ENCODE peak calls at places on chromosomes 13 and 19, in ten cellular contexts. E is AG04449, G is neural crest cell, R is Calu3, L is tibial nerve, I is WTC11, D is H9, N is osteoblast, O is HFFc6, B is AG10803. A is an unnamed sample.

GRCh38 chr19:8515317-8515716 is 1.4 kb upstream of the ZNF414 start:
- DNase-seq in R (no peak), I (no peak), N (peak; percentile 81), B (no peak), E (no peak), O (no peak), G (no peak), L (no peak), D (no peak), A (no peak)

GRCh38 chr13:75963318-75963717 is 327.2 kb downstream of the LMO7 start:
- DNase-seq in R (no peak), G (no peak), O (no peak), L (no peak), I (no peak), N (no peak), B (peak; percentile 1), D (no peak), E (no peak), A (no peak)

GRCh38 chr13:102317593-102317992 is 84.3 kb downstream of the FGF14 start:
- DNase-seq in B (no peak), E (no peak), D (no peak), I (no peak), R (no peak), O (no peak), N (no peak), L (peak; percentile 15), G (no peak), A (no peak)

GRCh38 chr13:82758056-82758455 is 1124.2 kb downstream of the SLITRK1 start:
- DNase-seq in E (no peak), L (no peak), I (peak; percentile 61), N (no peak), O (no peak), G (no peak), B (peak; percentile 17), D (peak; percentile 81), R (no peak), A (no peak)

GRCh38 chr13:83919775-83920174 is 37.5 kb upstream of the SLITRK1 start:
- DNase-seq in L (no peak), B (no peak), I (no peak), E (no peak), O (no peak), D (no peak), R (no peak), G (no peak), N (no peak), A (no peak)

GRCh38 chr13:77386880-77387606 is 60.1 kb upstream of the MYCBP2 start:
- DNase-seq in O (peak; percentile 69), I (no peak), N (peak; percentile 34), E (peak; percentile 23), D (no peak), G (no peak), R (no peak), B (peak; percentile 98), L (peak; percentile 23), A (no peak)

GRCh38 chr19:46925548-46925950 is 64.8 kb downstream of the ARHGAP35 start:
- DNase-seq in O (no peak), D (no peak), G (no peak), I (no peak), R (peak; percentile 70), L (no peak), E (no peak), B (no peak), N (no peak), A (no peak)

GRCh38 chr19:3761382-3762129 is at the start of gene APBA3:
- DNase-seq in N (peak; percentile 99), O (peak; percentile 78), B (peak; percentile 80), L (peak; percentile 88), G (peak; percentile 96), E (peak; percentile 31), D (peak; percentile 94), R (peak; percentile 90), I (peak; percentile 98), A (peak; percentile 90)

GRCh38 chr19:28466107-28467045 is 746.6 kb downstream of the UQCRFS1 start:
- DNase-seq in N (peak; percentile 79), I (peak; percentile 79), G (peak; percentile 78), D (peak; percentile 65), O (no peak), E (no peak), B (peak; percentile 48), R (peak; percentile 85), L (peak; percentile 26), A (peak; percentile 43)

GRCh38 chr13:62933809-62934208 is 1518.2 kb upstream of the PCDH20 start:
- DNase-seq in I (no peak), R (no peak), B (no peak), D (no peak), L (no peak), E (no peak), O (no peak), N (no peak), G (no peak), A (no peak)

DNA sequence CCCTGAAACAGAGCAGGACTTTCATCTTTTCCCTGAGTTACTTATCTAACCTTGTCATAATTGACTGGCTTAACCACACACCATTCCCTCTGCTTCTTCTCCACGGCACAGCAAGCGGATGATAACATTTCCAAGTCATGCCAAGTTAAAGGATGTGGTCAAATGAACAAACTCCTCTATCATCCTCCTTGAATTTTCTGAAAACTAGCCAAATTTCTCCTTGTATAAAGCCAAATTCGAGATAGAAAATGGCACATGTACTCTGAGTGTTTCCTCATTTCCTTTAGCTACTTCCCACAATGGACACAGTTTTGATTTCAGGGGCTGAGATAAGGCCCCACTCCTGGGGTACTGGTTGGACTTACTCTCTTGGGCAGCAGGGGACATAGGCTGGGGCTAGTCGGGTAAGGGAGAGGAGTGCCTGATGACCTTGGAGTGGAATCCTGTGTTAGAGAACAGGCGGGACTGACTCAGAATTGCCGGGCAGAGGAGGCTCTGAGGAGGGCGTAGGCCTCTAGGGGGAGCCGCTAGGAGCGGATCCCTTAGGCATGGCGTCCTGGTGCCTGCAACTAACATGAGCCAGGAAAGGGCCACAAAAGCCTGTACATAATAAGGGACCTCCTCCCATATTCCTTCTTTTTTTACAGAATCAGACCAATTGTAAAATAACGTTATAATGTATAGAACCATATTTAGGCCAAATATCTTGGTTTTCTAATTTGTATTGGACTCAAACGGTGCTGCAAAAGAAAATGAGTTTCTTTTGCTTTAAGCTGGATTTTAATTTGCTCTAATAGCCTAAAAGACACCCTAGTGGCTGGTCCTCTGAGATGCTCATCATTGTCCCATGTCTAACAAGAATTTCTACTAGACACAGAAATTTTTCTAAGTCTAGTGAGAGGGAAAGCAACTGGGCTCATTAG is 20.4 kb upstream of the TMTC4 start:
- DNase-seq in I (peak; percentile 79), D (peak; percentile 84), N (peak; percentile 96), R (peak; percentile 22), E (no peak), L (no peak), G (peak; percentile 61), O (peak; percentile 4), B (peak; percentile 46), A (peak; percentile 37)
- TF ChIP-seq CTCF in I (peak; percentile 28), D (peak; percentile 79), N (peak; percentile 71), R (no peak), E (peak; percentile 71), L (peak; percentile 26), G (peak; percentile 62), O (peak; percentile 63), B (peak; percentile 58), A (peak; percentile 57)

GRCh38 chr19:48461651-48461981 is 6.2 kb downstream of the KCNJ14 start:
- DNase-seq in I (no peak), B (no peak), E (no peak), N (peak; percentile 54), L (no peak), G (no peak), D (no peak), R (no peak), O (no peak), A (no peak)
- TF ChIP-seq CTCF in I (no peak), B (no peak), E (no peak), N (no peak), L (no peak), G (no peak), D (no peak), R (no peak), O (no peak), A (no peak)

GRCh38 chr19:15454371-15454800 is 4.6 kb upstream of the WIZ start:
- DNase-seq in I (no peak), R (peak; percentile 28), D (no peak), L (no peak), E (no peak), O (no peak), N (peak; percentile 94), G (no peak), B (no peak), A (no peak)
- TF ChIP-seq CTCF in I (no peak), R (no peak), D (peak; percentile 44), L (no peak), E (peak; percentile 29), O (peak; percentile 60), N (peak; percentile 30), G (no peak), B (peak; percentile 26), A (no peak)

GRCh38 chr13:40399756-40400155 is 266.7 kb downstream of the FOXO1 start:
- DNase-seq in O (no peak), N (no peak), G (no peak), R (no peak), B (no peak), I (no peak), D (no peak), E (no peak), L (no peak), A (no peak)
- TF ChIP-seq CTCF in O (no peak), N (no peak), G (no peak), R (no peak), B (no peak), I (no peak), D (no peak), E (no peak), L (no peak), A (no peak)

GRCh38 chr13:109226631-109227030 is 559.8 kb downstream of the IRS2 start:
- DNase-seq in O (no peak), L (no peak), E (no peak), B (peak; percentile 74), R (no peak), D (no peak), N (no peak), I (no peak), G (no peak), A (no peak)

GRCh38 chr13:109224033-109224432 is 562.4 kb downstream of the IRS2 start:
- DNase-seq in R (no peak), B (no peak), D (no peak), L (no peak), E (no peak), G (no peak), N (no peak), O (no peak), I (no peak), A (no peak)

GRCh38 chr13:109215377-109215776 is 571.0 kb downstream of the IRS2 start:
- DNase-seq in D (no peak), O (no peak), R (no peak), L (no peak), N (no peak), I (no peak), G (no peak), E (no peak), B (no peak), A (no peak)

GRCh38 chr13:109220631-109221030 is 565.8 kb downstream of the IRS2 start:
- DNase-seq in L (no peak), D (no peak), O (no peak), R (no peak), I (no peak), B (no peak), N (no peak), E (no peak), G (no peak), A (no peak)
- TF ChIP-seq CTCF in L (no peak), D (no peak), O (no peak), R (no peak), I (no peak), B (no peak), N (no peak), E (no peak), G (no peak), A (no peak)

A was measured in D721Med.